ENCODE peak calls at places on chromosomes 1 and 21, in nine cellular contexts. One of them, this sample, is unnamed.

GRCh38 chr1:202825748-202826147 is 15.0 kb downstream of the PCAT6 start:
- DNase-seq in cardiac muscle cell: peak
- DNase-seq in fibroblast of lung: no peak
- DNase-seq in ovary: no peak
- DNase-seq in GM06990: no peak
- DNase-seq in spleen: no peak
- DNase-seq in right atrium auricular region: no peak
- DNase-seq in OCI-LY7: no peak
- DNase-seq in foreskin keratinocyte: no peak
- DNase-seq in this sample: no peak

GRCh38 chr1:161382214-161383019 is 14.7 kb upstream of the CFAP126 start:
- DNase-seq in cardiac muscle cell: peak
- DNase-seq in fibroblast of lung: peak
- DNase-seq in ovary: no peak
- DNase-seq in GM06990: no peak
- DNase-seq in spleen: no peak
- DNase-seq in right atrium auricular region: no peak
- DNase-seq in OCI-LY7: peak
- DNase-seq in foreskin keratinocyte: peak
- DNase-seq in this sample: peak

GRCh38 chr1:164771001-164771550 is 212.1 kb downstream of the PBX1 start:
- DNase-seq in cardiac muscle cell: no peak
- DNase-seq in fibroblast of lung: peak
- DNase-seq in ovary: no peak
- DNase-seq in GM06990: no peak
- DNase-seq in spleen: no peak
- DNase-seq in right atrium auricular region: no peak
- DNase-seq in OCI-LY7: no peak
- DNase-seq in foreskin keratinocyte: no peak
- DNase-seq in this sample: no peak

GRCh38 chr1:9250336-9250585 is 15.7 kb downstream of the H6PD start:
- DNase-seq in cardiac muscle cell: peak
- DNase-seq in fibroblast of lung: no peak
- DNase-seq in ovary: no peak
- DNase-seq in GM06990: no peak
- DNase-seq in spleen: no peak
- DNase-seq in right atrium auricular region: no peak
- DNase-seq in OCI-LY7: no peak
- DNase-seq in foreskin keratinocyte: no peak
- DNase-seq in this sample: no peak

GRCh38 chr1:217718873-217719272 is 87.7 kb downstream of the SPATA17 start:
- DNase-seq in cardiac muscle cell: no peak
- DNase-seq in fibroblast of lung: peak
- DNase-seq in ovary: no peak
- DNase-seq in GM06990: no peak
- DNase-seq in spleen: no peak
- DNase-seq in right atrium auricular region: no peak
- DNase-seq in OCI-LY7: no peak
- DNase-seq in foreskin keratinocyte: no peak
- DNase-seq in this sample: no peak

GRCh38 chr1:15958111-15958510 is 17.8 kb downstream of the ZBTB17 start:
- DNase-seq in cardiac muscle cell: no peak
- DNase-seq in fibroblast of lung: no peak
- DNase-seq in ovary: no peak
- DNase-seq in GM06990: no peak
- DNase-seq in spleen: peak
- DNase-seq in right atrium auricular region: no peak
- DNase-seq in OCI-LY7: no peak
- DNase-seq in foreskin keratinocyte: no peak
- DNase-seq in this sample: no peak

GRCh38 chr1:198443374-198444233 is 96.9 kb downstream of the ATP6V1G3 start:
- DNase-seq in cardiac muscle cell: peak
- DNase-seq in fibroblast of lung: peak
- DNase-seq in ovary: no peak
- DNase-seq in GM06990: no peak
- DNase-seq in spleen: no peak
- DNase-seq in right atrium auricular region: no peak
- DNase-seq in OCI-LY7: no peak
- DNase-seq in foreskin keratinocyte: peak
- DNase-seq in this sample: no peak

GRCh38 chr1:156401681-156402081 is 32.7 kb downstream of the RHBG start:
- DNase-seq in cardiac muscle cell: no peak
- DNase-seq in fibroblast of lung: no peak
- DNase-seq in ovary: no peak
- DNase-seq in GM06990: no peak
- DNase-seq in spleen: no peak
- DNase-seq in right atrium auricular region: no peak
- DNase-seq in OCI-LY7: no peak
- DNase-seq in foreskin keratinocyte: no peak
- DNase-seq in this sample: no peak

GRCh38 chr1:222331340-222331739 is 216.6 kb downstream of the HHIPL2 start:
- DNase-seq in cardiac muscle cell: peak
- DNase-seq in fibroblast of lung: peak
- DNase-seq in ovary: no peak
- DNase-seq in GM06990: no peak
- DNase-seq in spleen: no peak
- DNase-seq in right atrium auricular region: no peak
- DNase-seq in OCI-LY7: no peak
- DNase-seq in foreskin keratinocyte: peak
- DNase-seq in this sample: no peak

GRCh38 chr1:40592107-40592773 is 60.8 kb downstream of the ZNF684 start:
- DNase-seq in cardiac muscle cell: peak
- DNase-seq in fibroblast of lung: peak
- DNase-seq in ovary: no peak
- DNase-seq in GM06990: no peak
- DNase-seq in spleen: no peak
- DNase-seq in right atrium auricular region: no peak
- DNase-seq in OCI-LY7: peak
- DNase-seq in foreskin keratinocyte: peak
- DNase-seq in this sample: no peak

GRCh38 chr21:38477241-38477640 is 21.0 kb downstream of the ERG start:
- DNase-seq in cardiac muscle cell: no peak
- DNase-seq in fibroblast of lung: peak
- DNase-seq in ovary: no peak
- DNase-seq in GM06990: no peak
- DNase-seq in spleen: no peak
- DNase-seq in right atrium auricular region: no peak
- DNase-seq in OCI-LY7: no peak
- DNase-seq in foreskin keratinocyte: no peak
- DNase-seq in this sample: no peak

GRCh38 chr1:27395441-27396195 is 3.2 kb downstream of the GPR3 start:
- DNase-seq in cardiac muscle cell: peak
- DNase-seq in fibroblast of lung: peak
- DNase-seq in ovary: peak
- DNase-seq in GM06990: peak
- DNase-seq in spleen: peak
- DNase-seq in right atrium auricular region: peak
- DNase-seq in OCI-LY7: peak
- DNase-seq in foreskin keratinocyte: peak
- DNase-seq in this sample: peak

GRCh38 chr1:183673605-183674150 is 20.6 kb upstream of the APOBEC4 start:
- DNase-seq in cardiac muscle cell: no peak
- DNase-seq in fibroblast of lung: peak
- DNase-seq in ovary: no peak
- DNase-seq in GM06990: no peak
- DNase-seq in spleen: no peak
- DNase-seq in right atrium auricular region: no peak
- DNase-seq in OCI-LY7: no peak
- DNase-seq in foreskin keratinocyte: no peak
- DNase-seq in this sample: no peak

GRCh38 chr1:183674339-183674738 is 21.2 kb upstream of the APOBEC4 start:
- DNase-seq in cardiac muscle cell: peak
- DNase-seq in fibroblast of lung: peak
- DNase-seq in ovary: no peak
- DNase-seq in GM06990: no peak
- DNase-seq in spleen: no peak
- DNase-seq in right atrium auricular region: no peak
- DNase-seq in OCI-LY7: no peak
- DNase-seq in foreskin keratinocyte: no peak
- DNase-seq in this sample: no peak

GRCh38 chr1:183675381-183675780 is 22.3 kb upstream of the APOBEC4 start:
- DNase-seq in cardiac muscle cell: no peak
- DNase-seq in fibroblast of lung: peak
- DNase-seq in ovary: no peak
- DNase-seq in GM06990: no peak
- DNase-seq in spleen: no peak
- DNase-seq in right atrium auricular region: no peak
- DNase-seq in OCI-LY7: no peak
- DNase-seq in foreskin keratinocyte: peak
- DNase-seq in this sample: no peak

GRCh38 chr1:183675883-183676282 is 22.8 kb upstream of the APOBEC4 start:
- DNase-seq in cardiac muscle cell: no peak
- DNase-seq in fibroblast of lung: no peak
- DNase-seq in ovary: no peak
- DNase-seq in GM06990: no peak
- DNase-seq in spleen: no peak
- DNase-seq in right atrium auricular region: no peak
- DNase-seq in OCI-LY7: no peak
- DNase-seq in foreskin keratinocyte: no peak
- DNase-seq in this sample: no peak

GRCh38 chr1:183670169-183670568 is 17.1 kb upstream of the APOBEC4 start:
- DNase-seq in cardiac muscle cell: no peak
- DNase-seq in fibroblast of lung: no peak
- DNase-seq in ovary: no peak
- DNase-seq in GM06990: no peak
- DNase-seq in spleen: no peak
- DNase-seq in right atrium auricular region: no peak
- DNase-seq in OCI-LY7: no peak
- DNase-seq in foreskin keratinocyte: no peak
- DNase-seq in this sample: no peak
- TF ChIP-seq CTCF in cardiac muscle cell: peak
- TF ChIP-seq CTCF in fibroblast of lung: no peak
- TF ChIP-seq CTCF in ovary: no peak
- TF ChIP-seq CTCF in GM06990: no peak
- TF ChIP-seq CTCF in spleen: no peak
- TF ChIP-seq CTCF in right atrium auricular region: no peak
- TF ChIP-seq CTCF in OCI-LY7: peak
- TF ChIP-seq CTCF in foreskin keratinocyte: peak
- TF ChIP-seq CTCF in this sample: no peak

GRCh38 chr1:67029472-67029871 is 24.5 kb downstream of the SLC35D1 start:
- DNase-seq in cardiac muscle cell: no peak
- DNase-seq in fibroblast of lung: no peak
- DNase-seq in ovary: no peak
- DNase-seq in GM06990: no peak
- DNase-seq in spleen: no peak
- DNase-seq in right atrium auricular region: no peak
- DNase-seq in OCI-LY7: no peak
- DNase-seq in foreskin keratinocyte: no peak
- DNase-seq in this sample: no peak
- TF ChIP-seq CTCF in cardiac muscle cell: no peak
- TF ChIP-seq CTCF in fibroblast of lung: no peak
- TF ChIP-seq CTCF in ovary: no peak
- TF ChIP-seq CTCF in GM06990: no peak
- TF ChIP-seq CTCF in spleen: no peak
- TF ChIP-seq CTCF in right atrium auricular region: no peak
- TF ChIP-seq CTCF in OCI-LY7: no peak
- TF ChIP-seq CTCF in foreskin keratinocyte: no peak
- TF ChIP-seq CTCF in this sample: no peak

GRCh38 chr1:1313500-1314236 is 5.3 kb downstream of the PUSL1 start:
- DNase-seq in cardiac muscle cell: no peak
- DNase-seq in fibroblast of lung: no peak
- DNase-seq in ovary: no peak
- DNase-seq in GM06990: no peak
- DNase-seq in spleen: no peak
- DNase-seq in right atrium auricular region: no peak
- DNase-seq in OCI-LY7: no peak
- DNase-seq in foreskin keratinocyte: no peak
- DNase-seq in this sample: no peak
- TF ChIP-seq CTCF in cardiac muscle cell: no peak
- TF ChIP-seq CTCF in fibroblast of lung: no peak
- TF ChIP-seq CTCF in ovary: no peak
- TF ChIP-seq CTCF in GM06990: no peak
- TF ChIP-seq CTCF in spleen: no peak
- TF ChIP-seq CTCF in right atrium auricular region: no peak
- TF ChIP-seq CTCF in OCI-LY7: no peak
- TF ChIP-seq CTCF in foreskin keratinocyte: no peak
- TF ChIP-seq CTCF in this sample: no peak

GRCh38 chr1:115680730-115681111 is 39.0 kb downstream of the VANGL1 start:
- DNase-seq in cardiac muscle cell: no peak
- DNase-seq in fibroblast of lung: no peak
- DNase-seq in ovary: no peak
- DNase-seq in GM06990: no peak
- DNase-seq in spleen: no peak
- DNase-seq in right atrium auricular region: no peak
- DNase-seq in OCI-LY7: no peak
- DNase-seq in foreskin keratinocyte: no peak
- DNase-seq in this sample: no peak
- TF ChIP-seq CTCF in cardiac muscle cell: no peak
- TF ChIP-seq CTCF in fibroblast of lung: no peak
- TF ChIP-seq CTCF in ovary: no peak
- TF ChIP-seq CTCF in GM06990: no peak
- TF ChIP-seq CTCF in spleen: no peak
- TF ChIP-seq CTCF in right atrium auricular region: no peak
- TF ChIP-seq CTCF in OCI-LY7: no peak
- TF ChIP-seq CTCF in foreskin keratinocyte: no peak
- TF ChIP-seq CTCF in this sample: no peak

DNA sequence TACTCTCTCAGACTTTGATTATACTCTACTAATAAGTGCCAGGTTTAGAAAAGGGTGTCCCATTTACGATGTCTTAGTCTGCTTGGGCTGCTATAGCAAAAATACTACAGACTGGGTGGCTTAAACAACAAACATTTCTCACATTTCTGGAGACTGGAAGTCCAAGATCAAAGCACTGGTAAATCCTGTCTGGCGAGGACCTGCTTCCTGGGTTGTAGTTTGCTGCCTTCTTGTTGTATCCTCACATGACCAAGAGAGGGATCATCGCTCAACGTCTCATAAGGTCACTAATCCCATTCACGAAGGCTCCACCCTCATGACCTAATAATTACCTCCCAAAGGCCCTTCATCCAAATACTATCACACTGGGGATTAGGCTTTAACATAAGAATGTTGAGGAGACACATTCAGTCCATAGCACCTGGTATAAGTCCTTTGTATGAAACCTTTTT is 12.0 kb downstream of the PRDX6 start:
- DNase-seq in cardiac muscle cell: peak
- DNase-seq in fibroblast of lung: no peak
- DNase-seq in ovary: no peak
- DNase-seq in GM06990: no peak
- DNase-seq in spleen: no peak
- DNase-seq in right atrium auricular region: no peak
- DNase-seq in OCI-LY7: no peak
- DNase-seq in foreskin keratinocyte: no peak
- DNase-seq in this sample: no peak
- TF ChIP-seq CTCF in cardiac muscle cell: no peak
- TF ChIP-seq CTCF in fibroblast of lung: no peak
- TF ChIP-seq CTCF in ovary: no peak
- TF ChIP-seq CTCF in GM06990: no peak
- TF ChIP-seq CTCF in spleen: no peak
- TF ChIP-seq CTCF in right atrium auricular region: no peak
- TF ChIP-seq CTCF in OCI-LY7: no peak
- TF ChIP-seq CTCF in foreskin keratinocyte: peak
- TF ChIP-seq CTCF in this sample: no peak

GRCh38 chr1:89607156-89607555 is 25.8 kb upstream of the LRRC8C start:
- DNase-seq in cardiac muscle cell: no peak
- DNase-seq in fibroblast of lung: no peak
- DNase-seq in ovary: no peak
- DNase-seq in GM06990: no peak
- DNase-seq in spleen: no peak
- DNase-seq in right atrium auricular region: no peak
- DNase-seq in OCI-LY7: no peak
- DNase-seq in foreskin keratinocyte: no peak
- DNase-seq in this sample: no peak
- TF ChIP-seq CTCF in cardiac muscle cell: no peak
- TF ChIP-seq CTCF in fibroblast of lung: no peak
- TF ChIP-seq CTCF in ovary: no peak
- TF ChIP-seq CTCF in GM06990: no peak
- TF ChIP-seq CTCF in spleen: no peak
- TF ChIP-seq CTCF in right atrium auricular region: no peak
- TF ChIP-seq CTCF in OCI-LY7: no peak
- TF ChIP-seq CTCF in foreskin keratinocyte: no peak
- TF ChIP-seq CTCF in this sample: no peak